ENCODE peak calls at places on chromosomes 16 and 17, in eight cellular contexts. M is AG04450; K is IMR-90; S is adrenal gland; Y is neuronal stem cell; P is WERI-Rb-1; I is CD4-positive, alpha-beta T cell; W is ovary. N is an unnamed sample. For H3K9me3, the result is how much of the 10 kb centered on the place peaks cover.

GRCh38 chr16:89823087-89823823 is 5.0 kb upstream of the SPIRE2 start:
- DNase-seq in M (no peak), K (no peak), S (no peak), Y (no peak), P (no peak), I (no peak), W (no peak), N (no peak)

GRCh38 chr16:67013823-67014640 is 14.9 kb upstream of the CBFB start:
- DNase-seq in M (no peak), K (peak), S (peak), Y (peak), P (peak), I (peak), W (peak), N (peak)

GRCh38 chr16:87325480-87325879 is 8.3 kb upstream of the C16orf95 start:
- DNase-seq in M (no peak), K (peak), S (no peak), Y (no peak), P (no peak), I (no peak), W (no peak), N (no peak)

GRCh38 chr16:57386381-57386951 is 14.2 kb downstream of the CX3CL1 start:
- DNase-seq in M (no peak), K (peak), S (no peak), Y (no peak), P (no peak), I (no peak), W (no peak), N (no peak)

GRCh38 chr16:29318037-29318436 is 88.5 kb downstream of the NPIPB11 start:
- DNase-seq in M (no peak), K (no peak), S (no peak), Y (no peak), P (peak), I (no peak), W (no peak), N (no peak)

GRCh38 chr17:78573955-78574354 is 3.2 kb downstream of the DNAH17 start:
- DNase-seq in M (no peak), K (no peak), S (no peak), Y (no peak), P (no peak), I (no peak), W (no peak), N (no peak)

GRCh38 chr16:89325861-89326471 is 108.5 kb downstream of the ZNF778 start:
- DNase-seq in M (peak), K (peak), S (peak), Y (no peak), P (no peak), I (no peak), W (peak), N (peak)

GRCh38 chr16:89308391-89309333 is 91.2 kb downstream of the ZNF778 start:
- DNase-seq in M (no peak), K (no peak), S (no peak), Y (no peak), P (no peak), I (peak), W (no peak), N (no peak)

GRCh38 chr17:19237389-19238166 is 412 bp downstream of the EPN2 start:
- DNase-seq in M (no peak), K (no peak), S (peak), Y (peak), P (peak), I (no peak), W (peak), N (peak)

GRCh38 chr16:84043486-84044107 is 1.0 kb upstream of the SLC38A8 start:
- DNase-seq in M (no peak), K (peak), S (peak), Y (no peak), P (no peak), I (no peak), W (no peak), N (no peak)

GRCh38 chr16:81832801-81833547 is 53.9 kb downstream of the PLCG2 start:
- DNase-seq in M (no peak), K (no peak), S (no peak), Y (no peak), P (no peak), I (no peak), W (no peak), N (no peak)

GRCh38 chr17:17154556-17154955 is 51.6 kb downstream of the PLD6 start:
- DNase-seq in M (no peak), K (no peak), S (no peak), Y (no peak), P (no peak), I (no peak), W (no peak), N (no peak)

GRCh38 chr17:79242393-79242792 is 167.8 kb downstream of the ENGASE start:
- DNase-seq in M (no peak), K (no peak), S (no peak), Y (no peak), P (no peak), I (no peak), W (no peak), N (no peak)

GRCh38 chr17:35700157-35700556 is 31.3 kb upstream of the RASL10B start:
- DNase-seq in M (no peak), K (peak), S (peak), Y (no peak), P (no peak), I (no peak), W (no peak), N (peak)

GRCh38 chr17:64771980-64772844 is 110.1 kb upstream of the SMURF2 start:
- DNase-seq in M (no peak), K (no peak), S (no peak), Y (no peak), P (no peak), I (no peak), W (no peak), N (no peak)

GRCh38 chr17:82791532-82791931 is 39.7 kb downstream of the TBCD start:
- DNase-seq in M (peak), K (peak), S (no peak), Y (no peak), P (no peak), I (no peak), W (no peak), N (no peak)

GRCh38 chr17:6095501-6095900 is 25.3 kb downstream of the WSCD1 start:
- DNase-seq in M (no peak), K (no peak), S (no peak), Y (no peak), P (no peak), I (no peak), W (no peak), N (no peak)

GRCh38 chr17:6098050-6098449 is 27.9 kb downstream of the WSCD1 start:
- DNase-seq in M (no peak), K (no peak), S (no peak), Y (no peak), P (no peak), I (no peak), W (no peak), N (no peak)

GRCh38 chr17:6096201-6097004 is 26.2 kb downstream of the WSCD1 start:
- DNase-seq in M (no peak), K (no peak), S (no peak), Y (no peak), P (no peak), I (no peak), W (no peak), N (no peak)

GRCh38 chr17:6098466-6099180 is 28.4 kb downstream of the WSCD1 start:
- DNase-seq in M (no peak), K (no peak), S (peak), Y (no peak), P (peak), I (no peak), W (no peak), N (peak)

DNA sequence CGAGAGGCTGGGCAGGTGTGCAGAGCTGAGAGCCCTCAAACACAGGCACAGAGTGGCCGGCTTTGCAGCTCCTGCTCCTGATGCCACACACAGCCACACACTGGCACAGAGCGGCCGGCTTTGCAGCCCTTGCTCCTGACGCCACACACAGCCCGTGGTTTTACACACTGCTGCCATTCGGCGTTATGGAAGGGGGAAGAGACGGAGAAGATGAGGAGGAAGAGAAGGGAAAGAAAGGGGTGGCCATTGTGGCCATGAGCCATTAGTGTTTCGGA is 26.8 kb downstream of the WSCD1 start:
- DNase-seq in M (no peak), K (no peak), S (no peak), Y (no peak), P (no peak), I (no peak), W (no peak), N (no peak)
- H3K9me3 ChIP-seq in M (under half), K (under half), S (under half), Y (under half), P (under half), I (under half), W (under half), N (under half)

DNA sequence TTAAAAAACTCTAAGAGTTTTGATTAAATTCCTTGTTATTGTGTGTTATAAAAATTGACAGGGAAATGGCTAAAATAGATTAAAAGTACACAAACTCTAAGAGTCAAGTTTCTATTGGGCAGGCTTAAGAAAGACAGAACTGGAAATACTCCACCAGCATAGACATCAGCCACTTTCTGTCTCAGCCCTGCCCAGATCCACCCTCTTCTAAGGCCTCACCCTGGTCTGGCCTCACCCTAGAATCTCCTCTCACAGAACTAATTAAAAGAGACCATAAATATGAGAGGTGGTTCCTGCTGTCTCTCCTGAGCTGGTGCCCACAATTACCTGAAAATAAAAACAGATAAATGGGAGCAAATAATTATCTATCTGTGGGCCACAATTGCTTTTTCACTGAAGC is 1951.0 kb downstream of the TP53TG3F start:
- DNase-seq in M (no peak), K (no peak), S (no peak), Y (no peak), P (no peak), I (no peak), W (no peak), N (no peak)
- H3K9me3 ChIP-seq in M (under half), K (under half), S (under half), Y (under half), P (under half), I (under half), W (under half), N (under half)

GRCh38 chr16:31916056-31916488 is 42.5 kb downstream of the ZNF267 start:
- DNase-seq in M (no peak), K (no peak), S (no peak), Y (no peak), P (no peak), I (no peak), W (no peak), N (no peak)

GRCh38 chr16:31920373-31920772 is 46.8 kb downstream of the ZNF267 start:
- DNase-seq in M (no peak), K (no peak), S (no peak), Y (no peak), P (no peak), I (no peak), W (no peak), N (no peak)
- H3K9me3 ChIP-seq in M (under half), K (under half), S (half or more), Y (under half), P (under half), I (half or more), W (under half), N (under half)

GRCh38 chr16:17011712-17012111 is 459.0 kb downstream of the XYLT1 start:
- DNase-seq in M (no peak), K (no peak), S (no peak), Y (no peak), P (no peak), I (no peak), W (no peak), N (no peak)
- H3K9me3 ChIP-seq in M (under half), K (under half), S (under half), Y (under half), P (under half), I (under half), W (under half), N (under half)

GRCh38 chr16:22941970-22942501 is 128.1 kb downstream of the HS3ST2 start:
- DNase-seq in M (no peak), K (no peak), S (no peak), Y (no peak), P (no peak), I (no peak), W (no peak), N (no peak)
- H3K9me3 ChIP-seq in M (under half), K (under half), S (under half), Y (under half), P (under half), I (under half), W (under half), N (under half)

DNA sequence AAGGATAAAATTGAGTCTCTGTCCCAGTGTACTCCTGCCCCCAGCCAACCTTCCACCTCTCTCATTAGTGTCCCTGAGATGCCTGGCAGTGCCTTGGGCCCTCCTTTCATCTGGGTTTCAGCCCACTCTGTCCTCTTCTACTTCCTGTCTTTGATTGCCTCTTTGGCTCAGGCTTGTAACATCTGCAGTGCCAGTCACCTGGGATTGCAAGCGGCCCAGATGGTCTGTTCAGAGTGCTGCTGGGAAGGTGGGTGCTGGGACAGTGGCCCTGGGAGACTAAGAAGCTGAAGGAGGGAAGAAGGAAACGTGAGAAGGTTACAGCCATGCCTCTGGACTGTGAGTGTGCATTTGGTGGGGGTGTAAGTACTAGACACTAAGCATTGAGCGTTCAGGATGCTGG is 2177.4 kb downstream of the TP53TG3F start:
- DNase-seq in M (no peak), K (no peak), S (no peak), Y (no peak), P (no peak), I (no peak), W (no peak), N (no peak)
- H3K9me3 ChIP-seq in M (under half), K (under half), S (under half), Y (under half), P (under half), I (under half), W (under half), N (under half)

GRCh38 chr16:75742424-75743047 is 16.2 kb upstream of the CPHXL start:
- DNase-seq in M (no peak), K (no peak), S (no peak), Y (peak), P (no peak), I (no peak), W (no peak), N (no peak)
- H3K9me3 ChIP-seq in M (under half), K (under half), S (under half), Y (under half), P (under half), I (under half), W (under half), N (under half)

GRCh38 chr16:35319536-35320192 is 1860.3 kb downstream of the TP53TG3F start:
- DNase-seq in M (no peak), K (no peak), S (no peak), Y (no peak), P (no peak), I (no peak), W (no peak), N (no peak)
- H3K9me3 ChIP-seq in M (under half), K (under half), S (under half), Y (under half), P (under half), I (under half), W (under half), N (under half)

GRCh38 chr17:75338335-75338734 is 49.1 kb upstream of the SLC25A19 start:
- DNase-seq in M (peak), K (peak), S (no peak), Y (no peak), P (no peak), I (no peak), W (no peak), N (no peak)
- H3K9me3 ChIP-seq in M (under half), K (under half), S (under half), Y (under half), P (under half), I (under half), W (under half), N (under half)

GRCh38 chr16:31764103-31764502 is 109.5 kb upstream of the ZNF267 start:
- DNase-seq in M (no peak), K (no peak), S (no peak), Y (no peak), P (no peak), I (no peak), W (no peak), N (no peak)

GRCh38 chr16:31767267-31767666 is 106.3 kb upstream of the ZNF267 start:
- DNase-seq in M (no peak), K (no peak), S (no peak), Y (no peak), P (no peak), I (no peak), W (no peak), N (no peak)
- H3K9me3 ChIP-seq in M (half or more), K (half or more), S (half or more), Y (under half), P (under half), I (half or more), W (under half), N (under half)